ENCODE peak calls at places on chromosomes 4 and X, in five cellular contexts. I is mesenchymal stem cell, F is IMR-90, Q is mesendoderm, G is H1. C is an unnamed sample.

GRCh38 chrX:74540635-74541249 is 73.7 kb downstream of the RLIM start:
- DNase-seq in I (no peak), F (no peak), Q (no peak), G (no peak), C (no peak)

GRCh38 chr4:174314770-174315169 is 31.1 kb downstream of the CEP44 start:
- DNase-seq in I (peak; percentile 85), F (peak; percentile 65), Q (peak; percentile 82), G (no peak), C (peak; percentile 34)

GRCh38 chr4:173319696-173320095 is 14.5 kb downstream of the HMGB2 start:
- DNase-seq in I (peak; percentile 26), F (peak; percentile 45), Q (no peak), G (no peak), C (no peak)

GRCh38 chrX:143581260-143581659 is 54.6 kb downstream of the SLITRK4 start:
- DNase-seq in I (no peak), F (no peak), Q (no peak), G (no peak), C (no peak)

GRCh38 chr4:161767116-161767515 is 396.7 kb downstream of the FSTL5 start:
- DNase-seq in I (peak; percentile 74), F (peak; percentile 28), Q (no peak), G (no peak), C (no peak)

GRCh38 chrX:20056704-20057103 is 60.0 kb downstream of the MAP7D2 start:
- DNase-seq in I (peak; percentile 8), F (peak; percentile 41), Q (peak; percentile 12), G (no peak), C (no peak)

GRCh38 chr4:88697588-88698329 is at the start of gene NAP1L5:
- DNase-seq in I (peak; percentile 76), F (peak; percentile 85), Q (peak; percentile 63), G (peak; percentile 65), C (peak; percentile 61)

GRCh38 chrX:50813843-50814661 is at the start of gene SHROOM4:
- DNase-seq in I (peak; percentile 83), F (peak; percentile 58), Q (peak; percentile 78), G (peak; percentile 66), C (peak; percentile 17)

GRCh38 chrX:119655125-119655524 is 37.8 kb downstream of the SEPTIN6 start:
- DNase-seq in I (peak; percentile 96), F (peak; percentile 88), Q (peak; percentile 20), G (no peak), C (peak; percentile 1)

GRCh38 chrX:154355094-154355775 is 19.2 kb downstream of the FLNA start:
- DNase-seq in I (no peak), F (no peak), Q (no peak), G (no peak), C (no peak)

GRCh38 chrX:123084797-123085196 is 99.3 kb upstream of the GRIA3 start:
- DNase-seq in I (peak; percentile 48), F (no peak), Q (no peak), G (no peak), C (no peak)

GRCh38 chrX:85622635-85623034 is 243.2 kb upstream of the POF1B start:
- DNase-seq in I (no peak), F (no peak), Q (no peak), G (no peak), C (no peak)

GRCh38 chrX:23248187-23248586 is 86.5 kb upstream of the PTCHD1 start:
- DNase-seq in I (no peak), F (no peak), Q (no peak), G (no peak), C (no peak)

DNA sequence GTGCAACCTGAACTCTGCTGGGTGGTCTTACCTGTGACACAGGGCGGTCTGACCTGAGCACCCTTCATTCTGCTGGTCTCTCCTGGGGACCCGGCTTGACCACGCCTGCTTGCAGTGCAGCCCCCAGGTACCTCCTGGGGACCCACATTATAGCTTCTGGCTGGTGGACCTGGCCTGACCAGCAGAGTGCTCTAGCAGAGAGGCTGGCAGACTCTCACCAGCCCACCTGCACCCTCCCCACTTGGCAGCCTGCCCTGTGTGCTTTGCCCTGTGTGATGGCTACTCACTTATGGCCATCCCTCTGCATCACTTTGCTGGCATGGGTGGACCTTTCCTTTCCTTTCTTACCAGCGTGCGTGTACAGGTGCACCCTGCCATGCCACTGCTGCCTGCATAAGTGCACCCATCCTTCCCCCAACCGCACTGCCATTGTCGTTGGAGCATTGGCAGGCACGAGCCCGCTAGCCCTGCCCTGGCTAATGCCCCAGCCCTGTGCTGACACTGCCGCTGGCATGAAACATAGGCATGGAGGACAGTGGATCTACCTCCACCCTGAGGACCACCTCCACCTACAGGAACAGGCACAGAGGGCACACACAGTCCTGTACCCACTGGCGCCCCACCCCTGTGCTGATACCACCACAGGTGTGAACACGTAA is 21.5 kb upstream of the H2AZ1 start:
- DNase-seq in I (no peak), F (no peak), Q (no peak), G (no peak), C (no peak)
- H3K4ac ChIP-seq in I (no peak overlapping the region), F (peak overlapping the region; percentile 12), Q (no peak overlapping the region), G (no peak overlapping the region), C (no peak overlapping the region)

DNA sequence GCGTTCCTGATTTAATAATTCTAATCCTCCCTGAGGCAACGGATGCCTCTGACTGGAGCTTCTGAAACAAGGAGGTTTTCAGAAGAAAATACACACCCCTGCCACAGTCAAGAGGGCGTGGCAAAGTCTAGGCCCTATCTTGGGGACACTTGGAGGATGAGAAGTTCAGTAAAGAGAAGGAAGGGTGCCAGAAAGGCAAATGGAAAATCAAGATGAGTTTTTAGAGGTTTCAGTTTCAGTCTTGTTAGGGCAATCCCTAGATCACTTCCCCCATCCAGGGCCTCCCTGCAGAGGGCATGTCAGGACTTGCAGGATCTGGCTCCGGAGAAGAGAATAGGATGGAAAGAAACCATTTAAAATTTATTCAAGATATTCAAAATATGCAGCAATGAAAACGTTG is 28.5 kb upstream of the FGF2 start:
- DNase-seq in I (peak; percentile 92), F (peak; percentile 94), Q (peak; percentile 70), G (no peak), C (peak; percentile 21)
- H3K4ac ChIP-seq in I (no peak overlapping the region), F (peak overlapping the region; percentile 94), Q (peak overlapping the region; percentile 79), G (peak overlapping the region; percentile 69), C (peak overlapping the region; percentile 69)

GRCh38 chr4:138770818-138771217 is 244.8 kb upstream of the NOCT start:
- DNase-seq in I (no peak), F (no peak), Q (no peak), G (no peak), C (no peak)

GRCh38 chr4:138775485-138775884 is 240.1 kb upstream of the NOCT start:
- DNase-seq in I (no peak), F (no peak), Q (no peak), G (no peak), C (no peak)

GRCh38 chr4:138775890-138776289 is 239.7 kb upstream of the NOCT start:
- DNase-seq in I (peak; percentile 60), F (no peak), Q (peak; percentile 18), G (no peak), C (no peak)

GRCh38 chr4:138772366-138772765 is 243.2 kb upstream of the NOCT start:
- DNase-seq in I (no peak), F (no peak), Q (no peak), G (no peak), C (no peak)

DNA sequence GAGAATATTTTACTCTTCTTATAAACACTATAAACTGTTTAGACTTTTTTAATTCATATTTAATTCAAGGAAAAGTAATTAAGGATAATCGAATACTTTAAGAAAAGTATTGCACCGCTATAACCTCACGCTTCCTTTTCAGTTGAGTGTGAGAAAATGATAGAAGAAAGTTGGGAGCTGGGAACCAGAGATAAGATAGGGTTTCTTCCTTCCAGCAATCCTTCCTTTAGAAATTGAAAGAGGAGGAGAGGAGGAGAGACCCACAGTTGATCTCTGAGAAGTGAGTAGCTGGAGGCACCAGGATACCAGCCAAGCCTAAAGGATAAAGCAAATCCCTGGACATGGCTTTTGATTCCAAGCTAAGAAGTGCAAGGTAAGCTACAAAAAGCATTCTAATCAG is 242.3 kb upstream of the NOCT start:
- DNase-seq in I (no peak), F (no peak), Q (no peak), G (no peak), C (no peak)
- H3K4ac ChIP-seq in I (no peak overlapping the region), F (no peak overlapping the region), Q (no peak overlapping the region), G (no peak overlapping the region), C (no peak overlapping the region)

GRCh38 chrX:66035667-66036066 is 4.2 kb downstream of the VSIG4 start:
- DNase-seq in I (no peak), F (no peak), Q (peak; percentile 26), G (no peak), C (no peak)

GRCh38 chrX:66043584-66043983 is 3.7 kb upstream of the VSIG4 start:
- DNase-seq in I (no peak), F (no peak), Q (no peak), G (no peak), C (no peak)

GRCh38 chrX:66039916-66040315 is at the start of gene VSIG4:
- DNase-seq in I (no peak), F (no peak), Q (no peak), G (no peak), C (no peak)

GRCh38 chrX:66042307-66043077 is 2.6 kb upstream of the VSIG4 start:
- DNase-seq in I (no peak), F (no peak), Q (no peak), G (no peak), C (no peak)

DNA sequence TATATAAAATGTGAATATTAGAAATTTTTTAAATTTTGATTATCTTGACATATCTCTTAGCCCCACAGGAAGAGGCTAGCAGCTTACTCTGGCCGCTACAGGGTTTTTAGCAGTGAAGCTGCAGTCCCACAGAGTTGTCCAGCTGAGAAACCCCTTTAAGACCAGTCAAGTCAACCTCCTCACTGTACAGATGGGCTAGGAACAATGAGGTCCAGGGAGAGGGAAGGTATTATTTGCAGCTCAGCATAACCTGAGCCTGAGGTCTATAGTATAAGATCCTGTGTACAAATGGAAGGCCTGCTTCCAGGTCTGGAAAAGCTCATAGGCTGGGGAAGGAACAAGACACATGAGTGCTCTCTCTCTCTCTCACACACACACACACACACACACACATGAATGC is 1.8 kb downstream of the VSIG4 start:
- DNase-seq in I (no peak), F (no peak), Q (no peak), G (no peak), C (no peak)
- H3K4ac ChIP-seq in I (no peak overlapping the region), F (no peak overlapping the region), Q (no peak overlapping the region), G (no peak overlapping the region), C (no peak overlapping the region)

DNA sequence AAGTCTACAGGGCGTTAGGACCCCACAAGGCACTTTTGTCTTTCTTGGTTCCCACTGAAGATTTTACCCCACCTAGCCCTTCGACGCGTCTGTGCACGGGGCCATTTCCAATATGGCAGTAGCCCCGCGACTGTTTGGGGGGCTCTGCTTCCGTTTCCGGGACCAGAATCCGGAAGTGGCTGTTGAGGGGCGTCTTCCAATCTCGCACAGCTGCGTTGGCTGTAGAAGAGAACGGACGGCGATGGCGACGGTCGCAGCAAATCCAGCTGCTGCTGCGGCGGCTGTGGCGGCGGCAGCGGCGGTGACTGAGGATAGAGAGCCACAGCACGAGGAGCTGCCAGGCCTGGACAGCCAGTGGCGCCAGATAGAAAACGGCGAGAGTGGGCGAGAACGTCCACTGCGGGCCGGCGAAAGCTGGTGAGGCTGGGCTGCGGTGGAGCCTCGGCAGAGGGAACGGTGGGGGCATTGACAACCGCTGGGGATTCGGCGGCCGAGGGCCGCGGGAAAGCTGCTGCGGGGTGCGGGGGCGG is at the start of gene USP11:
- DNase-seq in I (peak; percentile 56), F (peak; percentile 51), Q (peak; percentile 57), G (peak; percentile 55), C (no peak)
- H3K4ac ChIP-seq in I (peak within 1 kb of the TSS; percentile 95), F (peak within 1 kb of the TSS; percentile 81), Q (peak within 1 kb of the TSS; percentile 79), G (peak within 1 kb of the TSS; percentile 44), C (peak within 1 kb of the TSS; percentile 98)

C was measured in trophoblast cell.